ENCODE peak calls at places on chromosomes 3 and 15, in seven cellular contexts. A is uterus; E is HFFc6; G is putamen; I is effector memory CD8-positive, alpha-beta T cell; Z is MV-4-11; N is GM23338. K is an unnamed sample.

GRCh38 chr15:62745621-62746180 is 296.8 kb upstream of the TPM1 start:
- DNase-seq in A (no peak), E (no peak), G (no peak), I (no peak), Z (no peak), N (no peak), K (no peak)

GRCh38 chr15:58748040-58748786 is 1.3 kb downstream of the ADAM10 start:
- DNase-seq in A (no peak), E (no peak), G (no peak), I (peak), Z (no peak), N (no peak), K (no peak)

GRCh38 chr3:50068134-50068533 is 20.6 kb upstream of the RBM5 start:
- DNase-seq in A (no peak), E (peak), G (no peak), I (no peak), Z (no peak), N (no peak), K (no peak)

GRCh38 chr3:59876533-59877062 is 826.8 kb upstream of the CFAP20DC start:
- DNase-seq in A (no peak), E (no peak), G (peak), I (no peak), Z (peak), N (no peak), K (no peak)

GRCh38 chr3:72482589-72483249 is 365.5 kb downstream of the SHQ1 start:
- DNase-seq in A (peak), E (peak), G (no peak), I (no peak), Z (peak), N (peak), K (no peak)

GRCh38 chr15:68910341-68910740 is 20.0 kb upstream of the SPESP1 start:
- DNase-seq in A (no peak), E (no peak), G (no peak), I (no peak), Z (no peak), N (no peak), K (no peak)

GRCh38 chr15:90917569-90917968 is 14.5 kb downstream of the MAN2A2 start:
- DNase-seq in A (no peak), E (no peak), G (no peak), I (no peak), Z (no peak), N (no peak), K (no peak)

GRCh38 chr3:65044401-65044800 is 356.6 kb upstream of the ADAMTS9 start:
- DNase-seq in A (no peak), E (no peak), G (no peak), I (no peak), Z (no peak), N (no peak), K (no peak)

GRCh38 chr15:70140543-70141375 is 43.0 kb upstream of the TLE3 start:
- DNase-seq in A (no peak), E (no peak), G (no peak), I (no peak), Z (peak), N (peak), K (no peak)

GRCh38 chr15:69893863-69894262 is 203.9 kb downstream of the TLE3 start:
- DNase-seq in A (peak), E (peak), G (peak), I (no peak), Z (no peak), N (peak), K (no peak)

GRCh38 chr3:44439499-44440295 is 37.8 kb downstream of the ZNF445 start:
- DNase-seq in A (peak), E (no peak), G (peak), I (peak), Z (peak), N (no peak), K (no peak)

GRCh38 chr15:83380026-83380425 is 67.1 kb upstream of the SH3GL3 start:
- DNase-seq in A (no peak), E (peak), G (no peak), I (no peak), Z (no peak), N (no peak), K (no peak)

GRCh38 chr3:17747184-17747889 is 4.9 kb upstream of the TBC1D5 start:
- DNase-seq in A (no peak), E (no peak), G (no peak), I (no peak), Z (peak), N (no peak), K (no peak)

GRCh38 chr3:30282052-30282708 is 324.2 kb upstream of the TGFBR2 start:
- DNase-seq in A (no peak), E (peak), G (no peak), I (no peak), Z (no peak), N (peak), K (no peak)

GRCh38 chr3:136632625-136633081 is 119.5 kb downstream of the STAG1 start:
- DNase-seq in A (no peak), E (no peak), G (no peak), I (no peak), Z (no peak), N (no peak), K (no peak)

GRCh38 chr3:149479621-149480325 is 5.3 kb downstream of the TM4SF4 start:
- DNase-seq in A (no peak), E (no peak), G (no peak), I (no peak), Z (no peak), N (peak), K (no peak)

GRCh38 chr3:158570999-158571702 is at the start of gene MLF1:
- DNase-seq in A (peak), E (peak), G (peak), I (peak), Z (peak), N (peak), K (peak)

GRCh38 chr3:48600711-48601621 is 5.8 kb upstream of the COL7A1 start:
- DNase-seq in A (no peak), E (no peak), G (no peak), I (no peak), Z (no peak), N (no peak), K (no peak)

GRCh38 chr15:26438316-26438715 is 334.6 kb downstream of the GABRB3 start:
- DNase-seq in A (no peak), E (no peak), G (no peak), I (no peak), Z (no peak), N (no peak), K (no peak)

GRCh38 chr3:25064681-25065080 is 363.4 kb upstream of the RARB start:
- DNase-seq in A (no peak), E (no peak), G (no peak), I (no peak), Z (no peak), N (no peak), K (no peak)

K was measured in cortex of kidney.